ENCODE peak calls at places on chromosomes 2 and 18, in six cellular contexts. N, F, L, G, Q and T are unnamed samples. For H3K4me1 and H3K9me3, the result is how much of the 10 kb centered on the place peaks cover.

GRCh38 chr2:219453691-219454131 is 19.1 kb downstream of the SPEG start:
- DNase-seq in L (peak), F (no peak), G (no peak), Q (no peak), N (peak), T (peak)

GRCh38 chr18:48123324-48123723 is 192.9 kb upstream of the SMAD2 start:
- DNase-seq in F (no peak), L (no peak), G (no peak), N (no peak), Q (no peak), T (no peak)

GRCh38 chr2:20999906-21000645 is 43.8 kb downstream of the APOB start:
- DNase-seq in Q (no peak), F (no peak), G (no peak), L (no peak), N (no peak), T (no peak)

GRCh38 chr18:51028201-51028805 is 1.7 kb upstream of the SMAD4 start:
- DNase-seq in L (no peak), N (no peak), G (peak), F (no peak), Q (no peak), T (no peak)

GRCh38 chr2:127650785-127651380 is 4.9 kb downstream of the GPR17 start:
- DNase-seq in F (no peak), G (no peak), Q (no peak), L (peak), N (no peak), T (no peak)

GRCh38 chr2:14143435-14143834 is 489.1 kb upstream of the LRATD1 start:
- DNase-seq in Q (no peak), G (no peak), L (no peak), N (no peak), F (no peak), T (no peak)

GRCh38 chr2:234631896-234632514 is 135.1 kb upstream of the ARL4C start:
- DNase-seq in G (no peak), Q (no peak), N (no peak), L (no peak), F (no peak), T (no peak)

GRCh38 chr2:237441605-237442004 is 27.6 kb upstream of the COL6A3 start:
- DNase-seq in Q (no peak), L (no peak), G (no peak), F (no peak), N (no peak), T (no peak)

GRCh38 chr2:2793925-2794324 is 462.9 kb upstream of the MYT1L start:
- DNase-seq in G (no peak), N (no peak), Q (no peak), F (no peak), L (no peak), T (no peak)

GRCh38 chr2:196725882-196726281 is 73.6 kb downstream of the GTF3C3 start:
- DNase-seq in N (no peak), G (no peak), F (no peak), Q (no peak), L (no peak), T (no peak)

GRCh38 chr2:236941106-236941505 is 144.6 kb upstream of the COPS8 start:
- DNase-seq in Q (no peak), L (no peak), F (no peak), N (no peak), G (peak), T (no peak)

GRCh38 chr2:231174211-231174651 is 24.2 kb upstream of the ARMC9 start:
- DNase-seq in F (no peak), L (no peak), G (no peak), Q (no peak), N (no peak), T (no peak)

GRCh38 chr2:27264753-27265535 is 2.1 kb upstream of the SLC30A3 start:
- DNase-seq in G (peak), Q (peak), L (peak), F (peak), N (peak), T (no peak)

GRCh38 chr2:81853331-81853730 is 1548.8 kb upstream of the LRRTM1 start:
- DNase-seq in G (no peak), N (no peak), Q (no peak), F (no peak), L (no peak), T (no peak)

GRCh38 chr2:169771612-169772011 is 27.1 kb upstream of the SSB start:
- DNase-seq in N (no peak), G (no peak), L (no peak), F (no peak), Q (no peak), T (no peak)

GRCh38 chr18:10259075-10259474 is 195.4 kb upstream of the APCDD1 start:
- DNase-seq in G (no peak), F (no peak), Q (no peak), N (no peak), L (no peak), T (no peak)

GRCh38 chr2:189179607-189179979 is at the start of gene COL5A2:
- DNase-seq in N (peak), F (no peak), L (peak), G (peak), Q (no peak), T (no peak)

GRCh38 chr2:18345848-18346247 is 214.6 kb downstream of the RDH14 start:
- DNase-seq in N (peak), G (no peak), F (peak), L (peak), Q (peak), T (no peak)

GRCh38 chr2:20349457-20350034 is 1.1 kb downstream of the PUM2 start:
- DNase-seq in Q (no peak), G (no peak), L (no peak), F (no peak), N (no peak), T (no peak)

GRCh38 chr2:5409925-5410360 is 282.2 kb upstream of the SOX11 start:
- DNase-seq in Q (no peak), N (no peak), L (no peak), G (no peak), F (no peak), T (no peak)

GRCh38 chr18:61595615-61596014 is 262.4 kb downstream of the CDH20 start:
- DNase-seq in N (no peak), F (no peak), G (no peak), Q (no peak), L (no peak), T (no peak)

GRCh38 chr2:99803846-99804245 is 314.0 kb upstream of the REV1 start:
- DNase-seq in N (no peak), F (no peak), Q (no peak), L (no peak), G (no peak), T (no peak)

GRCh38 chr2:167190053-167190452 is 301.8 kb downstream of the XIRP2 start:
- DNase-seq in L (peak), Q (peak), F (no peak), G (no peak), N (peak), T (no peak)

GRCh38 chr2:174024524-174025270 is 59.5 kb upstream of the SP3 start:
- DNase-seq in F (peak), G (peak), Q (peak), L (peak), N (peak), T (no peak)

GRCh38 chr18:7725897-7726296 is 158.8 kb downstream of the PTPRM start:
- DNase-seq in F (no peak), L (no peak), Q (no peak), N (no peak), G (no peak), T (no peak)

GRCh38 chr2:45892757-45893156 is 241.3 kb downstream of the PRKCE start:
- DNase-seq in N (no peak), F (no peak), Q (no peak), G (no peak), L (no peak), T (no peak)

GRCh38 chr2:200380139-200380561 is 73.7 kb downstream of the SPATS2L start:
- DNase-seq in N (no peak), Q (no peak), L (no peak), G (no peak), F (no peak), T (no peak)

GRCh38 chr2:200380833-200381542 is 74.5 kb downstream of the SPATS2L start:
- DNase-seq in L (no peak), G (no peak), N (no peak), F (no peak), Q (no peak), T (no peak)

GRCh38 chr2:200378652-200379290 is 72.3 kb downstream of the SPATS2L start:
- DNase-seq in Q (no peak), G (no peak), L (no peak), F (no peak), N (no peak), T (no peak)

GRCh38 chr2:200377774-200378336 is 71.4 kb downstream of the SPATS2L start:
- DNase-seq in L (no peak), Q (peak), F (no peak), G (peak), N (no peak), T (no peak)

DNA sequence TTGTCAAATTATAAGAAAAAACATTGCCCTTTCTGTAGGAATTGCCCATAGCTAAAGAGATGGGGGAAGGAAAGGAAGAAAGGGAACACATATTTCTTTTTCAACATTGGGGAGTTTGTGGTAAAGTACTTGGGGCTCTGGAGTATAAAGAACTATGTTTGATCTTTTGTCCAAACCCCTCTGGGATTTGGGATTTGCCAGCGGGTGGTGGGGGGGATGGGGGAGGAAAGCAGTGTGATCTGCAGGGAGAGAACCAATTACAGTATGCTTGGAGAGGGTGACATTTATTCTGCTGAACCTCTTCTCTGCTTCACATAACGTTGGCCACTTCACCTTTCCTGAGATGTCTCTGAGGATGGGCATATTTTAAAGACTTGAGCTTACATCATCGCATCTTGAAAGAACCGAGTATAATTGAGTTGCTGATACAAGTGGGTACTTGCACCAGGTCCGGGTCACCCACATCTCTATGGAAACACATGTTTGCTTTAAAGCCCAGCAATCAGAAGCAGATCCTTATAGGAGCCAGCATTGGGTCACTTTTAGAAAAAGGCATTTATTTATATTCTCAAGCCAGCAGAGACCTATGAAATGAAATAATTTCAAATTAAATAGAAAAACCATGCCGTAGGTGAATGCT is 73.1 kb downstream of the SPATS2L start:
- DNase-seq in N (no peak), Q (no peak), G (no peak), L (no peak), F (no peak), T (no peak)
- H3K4me1 ChIP-seq in N (under half), Q (under half), G (under half), L (under half), F (half or more), T (half or more)

GRCh38 chr2:217631091-217631490 is 371.7 kb downstream of the TNS1 start:
- DNase-seq in F (no peak), N (no peak), G (no peak), Q (no peak), L (no peak), T (no peak)
- H3K9me3 ChIP-seq in F (under half), N (under half), G (under half), Q (under half), L (under half), T (under half)

GRCh38 chr2:238890131-238890530 is 42.2 kb downstream of the TWIST2 start:
- DNase-seq in N (no peak), F (no peak), G (no peak), L (no peak), Q (no peak), T (no peak)

GRCh38 chr2:238892796-238893195 is 44.9 kb downstream of the TWIST2 start:
- DNase-seq in G (no peak), N (no peak), L (no peak), Q (no peak), F (no peak), T (no peak)

GRCh38 chr2:238893349-238894000 is 45.6 kb downstream of the TWIST2 start:
- DNase-seq in N (no peak), L (no peak), F (no peak), G (no peak), Q (no peak), T (no peak)

GRCh38 chr2:238890806-238891666 is 43.2 kb downstream of the TWIST2 start:
- DNase-seq in L (no peak), F (no peak), N (no peak), G (no peak), Q (no peak), T (no peak)

DNA sequence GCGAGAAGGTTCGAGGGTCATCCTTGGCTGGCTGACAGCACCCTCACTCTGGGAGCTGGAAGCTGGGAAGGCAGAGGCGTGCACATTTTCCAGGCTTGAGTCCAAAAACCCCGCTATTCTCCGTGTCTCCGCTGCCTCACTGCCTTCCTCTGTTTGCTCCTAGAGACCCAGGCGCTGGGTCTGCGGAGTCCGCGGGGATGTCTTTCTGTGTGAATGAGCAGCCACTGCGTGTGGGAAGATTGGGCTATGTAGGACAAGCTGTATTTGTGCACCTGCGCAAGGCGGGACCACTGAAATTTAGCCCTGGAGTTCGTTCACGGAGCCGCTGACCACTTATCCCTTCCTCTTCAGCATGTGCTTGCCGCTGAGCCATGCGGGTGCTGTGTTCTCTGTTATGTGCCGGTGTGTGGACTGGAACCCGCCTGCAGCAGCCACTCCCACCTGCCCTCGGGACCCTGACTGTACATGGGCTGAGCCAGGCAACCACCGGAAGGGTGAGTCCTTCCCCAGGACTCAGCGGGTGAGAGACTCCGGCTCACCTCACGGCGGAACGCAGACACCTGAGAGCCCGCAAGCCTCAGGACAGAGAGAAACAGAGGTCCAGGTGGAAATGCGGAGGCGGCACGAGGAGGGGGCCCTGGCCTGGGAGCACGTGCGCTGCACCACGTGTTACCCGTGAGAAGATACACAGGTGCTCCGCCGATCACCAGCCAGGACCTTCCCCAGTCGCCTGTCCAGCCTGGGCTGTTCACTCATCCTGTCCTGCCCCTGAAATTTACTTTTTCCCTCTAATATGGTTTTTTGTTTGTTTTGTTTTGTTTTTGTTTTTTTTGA is 44.0 kb downstream of the TWIST2 start:
- DNase-seq in Q (no peak), L (no peak), F (no peak), G (no peak), N (no peak), T (no peak)
- H3K4me1 ChIP-seq in Q (under half), L (under half), F (under half), G (under half), N (under half), T (under half)

DNA sequence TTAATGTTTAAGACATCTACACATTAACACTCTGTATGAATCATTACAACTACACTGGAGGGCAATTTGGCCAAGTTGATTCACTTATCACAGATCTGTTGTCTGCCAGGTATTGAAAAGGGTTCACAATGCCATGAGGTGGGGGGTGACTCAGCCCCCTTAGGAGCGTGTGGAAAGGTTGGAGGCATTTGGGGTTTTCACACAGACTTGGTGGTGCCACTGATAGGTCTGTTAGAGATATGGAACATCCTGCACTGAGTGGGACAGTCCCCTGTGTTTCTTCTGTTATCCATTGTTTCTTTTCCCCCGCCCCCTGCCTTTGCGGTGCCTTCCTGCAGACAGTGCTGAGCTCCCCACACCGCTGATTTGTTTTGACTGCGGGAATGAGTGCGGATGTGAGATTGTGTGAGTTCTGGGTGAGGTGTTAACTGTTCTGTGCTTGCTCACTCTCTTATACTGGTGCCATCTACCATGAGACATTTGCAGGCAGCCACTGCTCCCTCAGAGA is 9.3 kb upstream of the TSN start:
- DNase-seq in Q (no peak), L (no peak), F (no peak), G (no peak), N (no peak), T (no peak)
- H3K9me3 ChIP-seq in Q (under half), L (under half), F (under half), G (under half), N (under half), T (under half)

GRCh38 chr2:23565374-23565773 is 180.4 kb downstream of the KLHL29 start:
- DNase-seq in F (no peak), N (no peak), G (no peak), L (no peak), Q (no peak), T (no peak)
- H3K4me1 ChIP-seq in F (under half), N (under half), G (under half), L (under half), Q (under half), T (under half)

GRCh38 chr18:79916128-79916494 is 35.3 kb downstream of the SLC66A2 start:
- DNase-seq in N (no peak), L (peak), G (no peak), Q (no peak), F (no peak), T (no peak)
- H3K9me3 ChIP-seq in N (under half), L (under half), G (under half), Q (under half), F (under half), T (under half)

GRCh38 chr2:54207666-54208195 is 48.3 kb downstream of the TSPYL6 start:
- DNase-seq in N (no peak), F (no peak), L (no peak), G (no peak), Q (no peak), T (no peak)
- H3K4me1 ChIP-seq in N (under half), F (under half), L (under half), G (under half), Q (under half), T (under half)